ENCODE peak calls at places on chromosome 4, in nine cellular contexts. M is PC-9, G is astrocyte of the cerebellum, X is breast epithelium, J is tibial artery, B is GM20000, U is lower leg skin, H is vagina, Z is lower lobe of right lung. V is an unnamed sample.
A peak's percentile ranks its signal among the peaks of the same experiment; 100 is the strongest.

GRCh38 chr4:27836505-27836904 is 975.9 kb downstream of the STIM2 start:
- DNase-seq in X (no peak), J (no peak), M (no peak), U (no peak), Z (no peak), G (no peak), H (no peak), B (no peak), V (no peak)

GRCh38 chr4:152655272-152656129 is 24.3 kb downstream of the TMEM154 start:
- DNase-seq in U (no peak), J (no peak), X (no peak), B (no peak), G (no peak), H (no peak), Z (no peak), M (no peak), V (no peak)

GRCh38 chr4:181752516-181752915 is 490.7 kb upstream of the TENM3 start:
- DNase-seq in Z (no peak), H (no peak), J (no peak), X (no peak), B (no peak), G (peak; percentile 11), M (no peak), U (no peak), V (no peak)

GRCh38 chr4:91233164-91233563 is 1070.6 kb upstream of the GRID2 start:
- DNase-seq in M (no peak), B (no peak), X (no peak), U (no peak), Z (no peak), H (no peak), G (no peak), J (no peak), V (no peak)

GRCh38 chr4:86300516-86300915 is 59.3 kb downstream of the MAPK10 start:
- DNase-seq in Z (no peak), X (no peak), H (no peak), B (no peak), J (no peak), U (no peak), G (no peak), M (no peak), V (peak; percentile 22)

GRCh38 chr4:101953949-101954348 is 163.4 kb downstream of the BANK1 start:
- DNase-seq in G (peak; percentile 18), J (no peak), H (no peak), M (no peak), X (no peak), Z (no peak), B (no peak), U (no peak), V (peak; percentile 2)

GRCh38 chr4:112321768-112322684 is 24.9 kb downstream of the ALPK1 start:
- DNase-seq in H (no peak), Z (peak; percentile 70), X (peak; percentile 53), U (peak; percentile 50), M (no peak), J (peak; percentile 53), G (peak; percentile 36), B (peak; percentile 52), V (peak; percentile 57)

GRCh38 chr4:110395416-110395815 is 80.5 kb upstream of the ENPEP start:
- DNase-seq in M (no peak), H (no peak), J (no peak), U (no peak), G (no peak), X (no peak), B (no peak), Z (no peak), V (no peak)

GRCh38 chr4:124334119-124334518 is 378.4 kb downstream of the ANKRD50 start:
- DNase-seq in U (peak; percentile 39), X (no peak), G (peak; percentile 79), J (no peak), M (peak; percentile 54), Z (no peak), H (no peak), B (no peak), V (peak; percentile 36)

GRCh38 chr4:88291003-88291402 is 6.6 kb upstream of the PPM1K start:
- DNase-seq in B (no peak), U (no peak), Z (no peak), H (no peak), M (no peak), X (no peak), J (no peak), G (peak; percentile 4), V (no peak)

GRCh38 chr4:102734591-102735385 is 26.0 kb downstream of the MANBA start:
- DNase-seq in H (no peak), B (peak; percentile 57), X (no peak), U (no peak), J (no peak), Z (no peak), M (no peak), G (no peak), V (no peak)

GRCh38 chr4:62914758-62915157 is 1494.5 kb downstream of the TECRL start:
- DNase-seq in X (no peak), B (no peak), U (no peak), G (no peak), J (no peak), H (no peak), Z (no peak), M (no peak), V (no peak)

GRCh38 chr4:77481856-77482255 is 123.8 kb upstream of the CXCL13 start:
- DNase-seq in Z (no peak), H (no peak), J (no peak), U (no peak), B (no peak), M (no peak), G (no peak), X (no peak), V (no peak)

GRCh38 chr4:138199568-138200235 is 42.4 kb downstream of the SLC7A11 start:
- DNase-seq in B (no peak), M (peak; percentile 72), Z (no peak), U (no peak), H (no peak), G (no peak), X (no peak), J (no peak), V (peak; percentile 67)

GRCh38 chr4:38013461-38014366 is 53.5 kb downstream of the PTTG2 start:
- DNase-seq in H (no peak), U (no peak), B (no peak), M (no peak), X (no peak), J (peak; percentile 53), G (peak; percentile 53), Z (no peak), V (no peak)

GRCh38 chr4:177461606-177462005 is 19.4 kb upstream of the AGA start:
- DNase-seq in G (no peak), M (no peak), X (no peak), U (no peak), B (no peak), H (no peak), J (no peak), Z (no peak), V (no peak)

GRCh38 chr4:143292858-143293257 is 43.8 kb upstream of the GAB1 start:
- DNase-seq in H (no peak), U (no peak), M (no peak), X (no peak), G (no peak), B (no peak), Z (no peak), J (no peak), V (no peak)

GRCh38 chr4:172866421-172866820 is 302.2 kb upstream of the GALNT7 start:
- DNase-seq in M (no peak), U (no peak), X (no peak), B (no peak), H (no peak), Z (no peak), G (no peak), J (no peak), V (no peak)

GRCh38 chr4:139223682-139224317 is 46.8 kb upstream of the ELF2 start:
- DNase-seq in J (peak; percentile 45), H (no peak), B (no peak), G (peak; percentile 72), X (no peak), M (no peak), U (no peak), Z (no peak), V (no peak)

GRCh38 chr4:153781717-153782416 is 7.0 kb downstream of the SFRP2 start:
- DNase-seq in H (no peak), U (no peak), Z (no peak), J (no peak), M (no peak), B (no peak), G (peak; percentile 74), X (no peak), V (no peak)

GRCh38 chr4:144611850-144612249 is 34.1 kb upstream of the HHIP start:
- DNase-seq in M (no peak), Z (no peak), B (peak; percentile 18), X (no peak), G (no peak), J (no peak), H (no peak), U (no peak), V (peak; percentile 13)
- TF ChIP-seq CTCF in M (peak; percentile 27), Z (no peak), B (no peak), X (no peak), G (peak; percentile 21), J (no peak), H (no peak), U (no peak), V (no peak)

GRCh38 chr4:94389595-94390290 is 47.1 kb upstream of the HPGDS start:
- DNase-seq in U (no peak), X (no peak), H (no peak), G (no peak), B (no peak), Z (no peak), M (no peak), J (no peak), V (no peak)

GRCh38 chr4:94395541-94395940 is 52.9 kb upstream of the HPGDS start:
- DNase-seq in U (no peak), B (no peak), X (no peak), J (no peak), M (no peak), G (no peak), Z (no peak), H (no peak), V (no peak)

GRCh38 chr4:94390804-94391410 is 48.3 kb upstream of the HPGDS start:
- DNase-seq in M (no peak), X (no peak), B (peak; percentile 18), H (no peak), G (no peak), Z (no peak), J (no peak), U (no peak), V (peak; percentile 22)
- TF ChIP-seq CTCF in M (peak; percentile 61), X (peak; percentile 13), B (peak; percentile 24), H (no peak), G (peak; percentile 61), Z (peak; percentile 47), J (peak; percentile 23), U (no peak), V (peak; percentile 29)

DNA sequence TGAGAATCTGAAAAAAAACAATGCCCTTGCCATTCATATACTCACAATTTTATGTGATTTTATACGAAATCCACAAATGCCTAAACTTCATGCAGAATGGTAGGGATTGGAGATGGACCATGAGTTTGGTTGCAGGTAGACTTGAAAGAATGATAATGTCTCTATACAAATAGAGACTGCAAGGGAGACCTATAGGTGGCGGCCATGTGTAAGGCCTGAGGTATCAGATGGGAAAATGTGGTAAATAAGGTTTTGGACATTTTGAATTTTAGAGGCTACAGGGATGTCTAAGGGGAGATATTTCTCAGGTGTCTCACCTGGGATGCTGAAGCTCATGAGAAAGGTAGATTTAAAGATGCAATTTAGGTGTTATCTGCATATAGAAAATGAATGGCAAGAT is 78.0 kb downstream of the GABRB1 start:
- DNase-seq in M (no peak), Z (no peak), U (no peak), B (no peak), J (no peak), G (no peak), H (no peak), X (no peak), V (no peak)
- TF ChIP-seq CTCF in M (no peak), Z (no peak), U (no peak), B (no peak), J (no peak), G (no peak), H (no peak), X (no peak), V (no peak)

GRCh38 chr4:43113196-43113595 is 220.7 kb downstream of the GRXCR1 start:
- DNase-seq in Z (no peak), B (no peak), M (no peak), U (no peak), J (no peak), X (no peak), G (no peak), H (no peak), V (no peak)
- TF ChIP-seq CTCF in Z (no peak), B (no peak), M (no peak), U (no peak), J (no peak), X (no peak), G (no peak), H (no peak), V (no peak)

V was measured in Calu3.